ENCODE peak calls at places on chromosomes 11 and 22, in six cellular contexts. T is fibroblast of pulmonary artery, Q is heart left ventricle, E is DMS79 treated with DMSO at 0.1 percent for 48 hours, P is hypothalamus, Z is globus pallidus. U is an unnamed sample.

GRCh38 chr22:43467571-43467970 is 55.8 kb downstream of the MPPED1 start:
- DNase-seq in T (no peak), P (no peak), Z (no peak), Q (no peak), E (no peak), U (no peak)

GRCh38 chr22:21025266-21025665 is 7.1 kb downstream of the SLC7A4 start:
- DNase-seq in Q (no peak), Z (no peak), P (no peak), T (no peak), E (no peak), U (no peak)

GRCh38 chr11:94895971-94896370 is 77.4 kb downstream of the CWC15 start:
- DNase-seq in E (no peak), Q (no peak), Z (no peak), T (peak), P (no peak), U (peak)

GRCh38 chr22:42299586-42300285 is 29.3 kb upstream of the TCF20 start:
- DNase-seq in Z (no peak), P (no peak), E (no peak), Q (peak), T (no peak), U (no peak)

GRCh38 chr22:24175160-24175808 is 6.0 kb upstream of the SUSD2 start:
- DNase-seq in P (peak), Q (peak), Z (peak), T (peak), E (no peak), U (peak)

GRCh38 chr11:10605941-10606381 is 37.5 kb upstream of the LYVE1 start:
- DNase-seq in P (no peak), Z (peak), E (no peak), Q (peak), T (peak), U (no peak)

GRCh38 chr22:28183078-28183870 is 264.2 kb upstream of the PITPNB start:
- DNase-seq in E (no peak), Z (no peak), T (no peak), P (no peak), Q (no peak), U (no peak)

GRCh38 chr22:30866811-30867271 is 101.7 kb downstream of the MORC2 start:
- DNase-seq in Q (no peak), E (no peak), Z (no peak), T (peak), P (no peak), U (no peak)

GRCh38 chr11:102564110-102564509 is 33.6 kb upstream of the MMP7 start:
- DNase-seq in Z (no peak), E (no peak), T (peak), Q (no peak), P (no peak), U (no peak)

GRCh38 chr11:47148274-47148673 is 28.4 kb downstream of the ARFGAP2 start:
- DNase-seq in T (no peak), E (no peak), Z (no peak), Q (no peak), P (no peak), U (no peak)

GRCh38 chr11:45872513-45873356 is 12.7 kb upstream of the MAPK8IP1 start:
- DNase-seq in Z (peak), Q (no peak), P (peak), E (peak), T (peak), U (peak)

GRCh38 chr11:127059286-127060200 is 59.0 kb upstream of the KIRREL3 start:
- DNase-seq in T (no peak), P (no peak), Z (no peak), E (no peak), Q (no peak), U (peak)

GRCh38 chr11:8610532-8611116 is 16.6 kb upstream of the STK33 start:
- DNase-seq in Z (no peak), P (no peak), T (peak), Q (no peak), E (peak), U (no peak)

GRCh38 chr11:119728226-119728626 is 774 bp downstream of the NECTIN1 start:
- DNase-seq in Q (no peak), P (no peak), Z (no peak), T (peak), E (no peak), U (no peak)

GRCh38 chr11:13008625-13009475 is at the start of gene RASSF10:
- DNase-seq in E (peak), P (no peak), Q (peak), T (peak), Z (peak), U (no peak)

GRCh38 chr11:68524681-68525080 is 64.1 kb downstream of the PPP6R3 start:
- DNase-seq in Q (no peak), Z (peak), T (no peak), E (no peak), P (no peak), U (no peak)

GRCh38 chr11:64887757-64888405 is 9.5 kb upstream of the EHD1 start:
- DNase-seq in T (peak), Z (peak), E (no peak), P (peak), Q (peak), U (no peak)

GRCh38 chr11:18540207-18541009 is 13.7 kb upstream of the TSG101 start:
- DNase-seq in E (peak), Q (no peak), Z (no peak), T (peak), P (no peak), U (no peak)

GRCh38 chr11:10329356-10329755 is 24.5 kb downstream of the ADM start:
- DNase-seq in Q (no peak), T (no peak), Z (no peak), E (no peak), P (no peak), U (no peak)

GRCh38 chr22:36493690-36494110 is 12.3 kb upstream of the TXN2 start:
- DNase-seq in Z (peak), T (no peak), E (no peak), P (no peak), Q (peak), U (no peak)

GRCh38 chr11:12705874-12706273 is 31.7 kb downstream of the TEAD1 start:
- DNase-seq in Q (no peak), P (no peak), Z (no peak), T (peak), E (no peak), U (no peak)

GRCh38 chr11:1883342-1884122 is 8.2 kb downstream of the PRR33 start:
- DNase-seq in T (no peak), E (no peak), P (no peak), Z (no peak), Q (no peak), U (no peak)

GRCh38 chr11:57303990-57304579 is 20.7 kb downstream of the TNKS1BP1 start:
- DNase-seq in P (no peak), Q (peak), E (peak), Z (no peak), T (peak), U (no peak)

GRCh38 chr11:119375629-119376196 is 5.8 kb downstream of the USP2 start:
- DNase-seq in E (peak), P (peak), Z (peak), Q (peak), T (peak), U (no peak)

GRCh38 chr11:67071420-67072284 is 15.0 kb downstream of the RHOD start:
- DNase-seq in P (peak), Z (peak), Q (peak), T (peak), E (no peak), U (no peak)

GRCh38 chr11:76910620-76911414 is 50.1 kb downstream of the ACER3 start:
- DNase-seq in Z (no peak), P (no peak), Q (peak), E (no peak), T (peak), U (no peak)

GRCh38 chr11:115146425-115146824 is 357.8 kb downstream of the CADM1 start:
- DNase-seq in Z (no peak), P (no peak), Q (no peak), E (no peak), T (no peak), U (no peak)

GRCh38 chr22:46297151-46297819 is 615 bp downstream of the GTSE1 start:
- DNase-seq in E (peak), Z (no peak), T (peak), Q (no peak), P (no peak), U (peak)